ENCODE peak calls at places on chromosome 11, in seven cellular contexts. N, H, C, W, R, K and F are unnamed samples. For H3K4me1, the result is how much of the 10 kb centered on the place peaks cover.

GRCh38 chr11:80255021-80255420 is 814.2 kb upstream of the TENM4 start:
- DNase-seq in C (no peak), W (no peak), K (no peak), H (no peak), R (no peak), N (no peak), F (no peak)

GRCh38 chr11:86182976-86183584 is 61.5 kb upstream of the EED start:
- DNase-seq in K (no peak), W (no peak), R (no peak), N (peak), H (no peak), C (no peak), F (no peak)

GRCh38 chr11:114348200-114349191 is 51.8 kb downstream of the C11orf71 start:
- DNase-seq in W (peak), N (peak), K (no peak), H (peak), R (no peak), C (peak), F (peak)

GRCh38 chr11:74418509-74418895 is 20.3 kb upstream of the PGM2L1 start:
- DNase-seq in H (no peak), N (peak), R (no peak), C (no peak), K (no peak), W (no peak), F (no peak)

GRCh38 chr11:6572215-6572614 is 31.2 kb downstream of the RRP8 start:
- DNase-seq in N (peak), H (no peak), W (no peak), R (no peak), C (no peak), K (no peak), F (no peak)

GRCh38 chr11:109037856-109038780 is 373.2 kb downstream of the DDX10 start:
- DNase-seq in R (no peak), W (no peak), N (peak), H (no peak), C (no peak), K (no peak), F (no peak)

GRCh38 chr11:77503006-77503405 is 29.1 kb upstream of the PAK1 start:
- DNase-seq in W (no peak), C (peak), H (no peak), R (no peak), N (peak), K (no peak), F (no peak)

GRCh38 chr11:105838668-105839403 is 183.2 kb downstream of the MSANTD4 start:
- DNase-seq in H (no peak), N (peak), C (no peak), W (no peak), K (no peak), R (no peak), F (no peak)

GRCh38 chr11:70528794-70529580 is 130.7 kb downstream of the CTTN start:
- DNase-seq in N (no peak), R (no peak), H (no peak), C (no peak), K (no peak), W (no peak), F (no peak)

GRCh38 chr11:47977651-47978050 is 2.7 kb upstream of the PTPRJ start:
- DNase-seq in C (no peak), N (no peak), R (no peak), K (no peak), H (no peak), W (no peak), F (no peak)

GRCh38 chr11:83725161-83725560 is 439.0 kb upstream of the CCDC90B start:
- DNase-seq in R (no peak), W (no peak), H (no peak), C (peak), K (no peak), N (peak), F (no peak)

GRCh38 chr11:88171982-88172381 is 3.3 kb downstream of the RAB38 start:
- DNase-seq in R (no peak), N (no peak), K (no peak), H (no peak), W (no peak), C (no peak), F (no peak)

GRCh38 chr11:88174627-88175003 is 628 bp downstream of the RAB38 start:
- DNase-seq in C (no peak), N (peak), H (peak), R (peak), K (no peak), W (peak), F (peak)

GRCh38 chr11:88175707-88176066 is 444 bp upstream of the RAB38 start:
- DNase-seq in W (no peak), H (no peak), C (peak), N (peak), R (no peak), K (no peak), F (no peak)

GRCh38 chr11:88178211-88178610 is 3.0 kb upstream of the RAB38 start:
- DNase-seq in C (no peak), N (peak), H (no peak), W (no peak), R (no peak), K (no peak), F (no peak)

GRCh38 chr11:88175004-88175706 is at the start of gene RAB38:
- DNase-seq in K (no peak), W (no peak), H (peak), C (peak), N (peak), R (no peak), F (peak)
- H3K4me3 ChIP-seq in K (peak), W (peak), H (peak), C (peak), N (peak), R (peak), F (peak)

GRCh38 chr11:931385-931784 is 5.7 kb downstream of the AP2A2 start:
- DNase-seq in H (no peak), R (no peak), W (no peak), K (no peak), N (no peak), C (no peak), F (no peak)

GRCh38 chr11:933936-934335 is 8.3 kb downstream of the AP2A2 start:
- DNase-seq in R (no peak), H (no peak), W (no peak), C (no peak), K (no peak), N (no peak), F (no peak)

GRCh38 chr11:934437-934950 is 8.8 kb downstream of the AP2A2 start:
- DNase-seq in C (no peak), N (no peak), H (no peak), R (no peak), K (no peak), W (no peak), F (no peak)

GRCh38 chr11:932435-932834 is 6.8 kb downstream of the AP2A2 start:
- DNase-seq in H (no peak), C (no peak), R (no peak), N (no peak), W (no peak), K (no peak), F (no peak)

DNA sequence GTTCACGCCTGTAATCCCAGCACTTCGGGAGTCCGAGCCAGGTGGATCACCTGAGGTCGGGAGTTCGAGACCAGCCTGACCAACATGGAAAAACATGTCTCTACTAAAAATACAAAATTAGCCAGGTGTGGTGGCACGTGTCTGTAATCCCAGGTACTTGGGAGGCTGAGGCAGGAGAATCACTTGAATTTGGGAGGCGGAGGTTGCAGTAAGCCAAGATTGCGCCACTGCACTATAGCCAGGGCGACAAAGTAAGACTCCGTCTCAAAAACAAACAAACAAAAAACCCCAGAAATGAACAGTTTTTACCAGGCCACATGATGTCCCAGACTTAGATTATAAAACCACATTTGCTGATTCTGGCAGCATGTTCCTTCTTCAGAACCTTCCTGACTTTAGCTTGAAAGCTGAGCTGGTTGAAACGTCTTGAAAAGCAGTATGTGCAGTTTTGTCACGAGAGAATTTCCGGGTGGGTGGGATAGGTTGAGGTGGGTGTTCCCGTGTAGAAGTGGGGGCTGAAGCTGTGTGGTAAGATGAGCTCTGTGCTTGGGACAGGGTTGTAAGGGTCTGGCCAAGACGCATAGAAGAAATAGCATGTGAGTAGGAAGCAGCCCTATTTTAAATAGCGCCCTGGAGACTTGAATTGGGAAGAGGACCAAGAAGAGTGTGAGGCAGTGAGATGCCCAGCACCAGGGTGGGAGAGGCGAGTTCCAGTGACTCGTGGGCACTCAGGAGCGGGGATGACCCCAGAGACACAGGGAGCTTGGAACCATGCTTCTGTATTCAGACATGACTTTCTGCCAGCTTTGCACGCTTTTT is 7.5 kb downstream of the AP2A2 start:
- DNase-seq in H (no peak), R (no peak), C (no peak), W (no peak), K (no peak), N (peak), F (no peak)
- H3K27ac ChIP-seq in H (no peak), R (peak), C (no peak), W (peak), K (peak), N (no peak), F (no peak)

DNA sequence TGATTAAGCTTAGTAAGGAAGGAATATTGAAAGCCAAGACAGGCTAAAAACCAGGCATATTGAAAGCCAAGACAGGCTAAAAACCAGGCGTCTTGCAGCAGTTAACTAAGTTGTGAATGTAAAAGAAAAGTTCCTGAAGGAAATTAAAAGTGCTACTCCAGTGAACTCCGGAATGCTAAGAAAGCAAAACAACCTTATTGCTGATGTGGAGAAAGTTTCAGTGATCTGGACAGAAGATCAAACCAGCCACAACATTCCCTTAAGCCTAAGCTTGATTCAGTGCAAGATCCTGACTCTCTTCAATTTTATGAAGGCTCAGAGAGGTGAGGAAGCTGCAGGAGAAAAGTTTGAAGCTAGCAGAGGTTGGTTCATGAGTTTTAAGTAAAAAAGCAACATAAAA is 51.4 kb downstream of the PACS1 start:
- DNase-seq in H (no peak), K (no peak), C (no peak), W (no peak), R (no peak), N (no peak), F (no peak)
- H3K4me1 ChIP-seq in H (under half), K (half or more), C (under half), W (under half), R (under half), N (under half), F (under half)

GRCh38 chr11:27295928-27296327 is 67.1 kb downstream of the CCDC34 start:
- DNase-seq in N (no peak), K (no peak), C (no peak), H (no peak), W (no peak), R (no peak), F (no peak)
- H3K4me3 ChIP-seq in N (no peak), K (no peak), C (no peak), H (no peak), W (no peak), R (no peak), F (no peak)

GRCh38 chr11:27514076-27514475 is 7.5 kb upstream of the LIN7C start:
- DNase-seq in R (no peak), H (no peak), N (no peak), K (no peak), W (no peak), C (no peak), F (peak)

GRCh38 chr11:27512238-27512637 is 5.7 kb upstream of the LIN7C start:
- DNase-seq in N (no peak), K (no peak), W (no peak), R (no peak), C (no peak), H (no peak), F (no peak)

GRCh38 chr11:27518522-27518921 is 12.0 kb upstream of the LIN7C start:
- DNase-seq in N (no peak), W (no peak), K (no peak), H (no peak), R (no peak), C (no peak), F (no peak)

GRCh38 chr11:27509953-27510352 is 3.4 kb upstream of the LIN7C start:
- DNase-seq in W (no peak), K (no peak), C (no peak), H (no peak), R (no peak), N (no peak), F (no peak)

DNA sequence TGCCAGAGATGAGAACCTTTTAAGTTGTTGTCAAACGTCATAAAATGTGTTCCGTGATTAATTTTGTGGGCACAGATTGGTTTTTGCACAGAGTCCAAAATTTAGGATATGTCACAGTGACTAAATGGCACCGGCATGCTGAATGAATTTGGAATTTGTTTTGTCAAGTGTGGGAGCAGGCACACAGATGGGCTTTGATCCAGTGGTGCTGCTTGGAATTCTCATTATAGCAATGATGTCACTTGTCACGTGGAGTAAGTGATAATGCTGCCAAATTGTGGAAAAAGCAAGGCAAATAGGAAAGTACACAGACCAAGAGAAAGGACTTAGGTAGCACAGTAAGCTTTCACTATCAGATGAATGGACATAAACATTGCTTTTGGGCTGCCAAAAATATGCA is 8.0 kb upstream of the LIN7C start:
- DNase-seq in C (no peak), H (no peak), N (peak), W (no peak), K (no peak), R (peak), F (peak)
- H3K27ac ChIP-seq in C (no peak), H (no peak), N (no peak), W (no peak), K (no peak), R (peak), F (no peak)

GRCh38 chr11:45075952-45076351 is 70.5 kb upstream of the PRDM11 start:
- DNase-seq in R (no peak), W (no peak), K (no peak), H (no peak), N (no peak), C (no peak), F (no peak)
- H3K4me1 ChIP-seq in R (under half), W (under half), K (under half), H (under half), N (under half), C (under half), F (under half)

GRCh38 chr11:75810637-75811383 is 4.2 kb upstream of the UVRAG start:
- DNase-seq in R (no peak), H (no peak), W (no peak), C (no peak), K (no peak), N (no peak), F (no peak)

GRCh38 chr11:75812542-75813040 is 2.4 kb upstream of the UVRAG start:
- DNase-seq in K (no peak), R (no peak), W (no peak), C (peak), H (no peak), N (no peak), F (no peak)

GRCh38 chr11:75813126-75813525 is 1.9 kb upstream of the UVRAG start:
- DNase-seq in C (no peak), R (no peak), N (no peak), H (no peak), K (no peak), W (no peak), F (no peak)

GRCh38 chr11:75809991-75810390 is 5.0 kb upstream of the UVRAG start:
- DNase-seq in C (no peak), N (no peak), R (no peak), K (no peak), H (no peak), W (no peak), F (no peak)

DNA sequence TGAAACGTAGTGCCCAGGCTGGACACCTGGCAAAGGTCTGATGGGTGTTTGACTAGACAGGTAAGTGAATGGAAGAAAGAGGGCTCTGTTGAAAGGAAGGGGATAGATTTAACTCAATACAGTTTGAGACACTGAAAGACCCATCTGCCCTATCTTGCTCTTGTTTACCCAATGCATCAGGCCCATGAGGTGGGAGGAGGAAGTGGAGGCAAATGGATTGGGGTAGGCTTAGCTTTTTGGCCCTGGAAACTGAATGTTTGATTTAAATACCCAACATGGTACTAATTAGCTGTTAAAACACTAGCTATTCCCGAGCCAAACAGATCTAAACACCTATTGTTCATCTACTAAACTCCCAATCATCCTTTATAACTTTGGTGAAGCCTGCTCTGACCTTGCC is 3.5 kb upstream of the UVRAG start:
- DNase-seq in W (no peak), H (no peak), N (no peak), C (no peak), R (no peak), K (no peak), F (no peak)
- H3K4me3 ChIP-seq in W (no peak), H (no peak), N (no peak), C (no peak), R (no peak), K (no peak), F (no peak)